ENCODE peak calls at places on chromosomes 13 and 19, in six cellular contexts. B is fibroblast of gingiva; S is activated naive CD4-positive, alpha-beta T cell treated with Interleukin-2 at 50 U/mL for 16 hours; R is mucosa of gallbladder; K is aorta; Q is uterus. T is an unnamed sample.

GRCh38 chr19:56162258-56162657 is 13.6 kb upstream of the GALP start:
- DNase-seq in B (no peak), S (no peak), R (no peak), K (no peak), Q (no peak), T (no peak)

GRCh38 chr13:108034909-108035308 is 180.4 kb downstream of the LIG4 start:
- DNase-seq in B (no peak), S (no peak), R (no peak), K (no peak), Q (no peak), T (no peak)

GRCh38 chr19:19034204-19034624 is 811 bp downstream of the ARMC6 start:
- DNase-seq in B (peak; percentile 46), S (peak; percentile 77), R (no peak), K (no peak), Q (no peak), T (peak; percentile 77)

GRCh38 chr19:29528350-29528945 is 2.7 kb downstream of the VSTM2B start:
- DNase-seq in B (peak; percentile 34), S (peak; percentile 66), R (peak; percentile 33), K (peak; percentile 81), Q (no peak), T (peak; percentile 84)

GRCh38 chr13:51644649-51645048 is 60.4 kb downstream of the WDFY2 start:
- DNase-seq in B (peak; percentile 70), S (no peak), R (no peak), K (no peak), Q (no peak), T (no peak)

GRCh38 chr19:4445963-4446668 is 11.5 kb downstream of the UBXN6 start:
- DNase-seq in B (no peak), S (no peak), R (no peak), K (no peak), Q (no peak), T (no peak)

GRCh38 chr19:45507864-45508680 is 793 bp downstream of the VASP start:
- DNase-seq in B (no peak), S (peak; percentile 51), R (no peak), K (peak; percentile 84), Q (peak; percentile 65), T (no peak)

GRCh38 chr19:47445937-47446402 is 25.7 kb downstream of the SLC8A2 start:
- DNase-seq in B (no peak), S (peak; percentile 68), R (no peak), K (peak; percentile 86), Q (peak; percentile 82), T (peak; percentile 42)

GRCh38 chr13:32113564-32113963 is 82.0 kb downstream of the FRY start:
- DNase-seq in B (no peak), S (no peak), R (no peak), K (no peak), Q (no peak), T (no peak)

GRCh38 chr13:108657520-108657919 is 28.1 kb downstream of the MYO16 start:
- DNase-seq in B (no peak), S (no peak), R (no peak), K (no peak), Q (no peak), T (no peak)

T was measured in HEK293T.